ENCODE peak calls at places on chromosomes 6 and 20, in seven cellular contexts. L, J, S, I, Y, O and C are unnamed samples.

GRCh38 chr6:1781152-1781848 is 171.6 kb downstream of the FOXC1 start:
- DNase-seq in L (no peak), J (no peak), S (no peak), I (no peak), Y (peak), O (no peak), C (no peak)

GRCh38 chr20:61949363-61949713 is 116.3 kb downstream of the TAF4 start:
- DNase-seq in L (no peak), J (peak), S (no peak), I (no peak), Y (no peak), O (no peak), C (no peak)

GRCh38 chr6:11378639-11379038 is 146.2 kb upstream of the NEDD9 start:
- DNase-seq in L (no peak), J (no peak), S (no peak), I (no peak), Y (no peak), O (no peak), C (no peak)

GRCh38 chr6:134299236-134299635 is 18.7 kb downstream of the SGK1 start:
- DNase-seq in L (no peak), J (no peak), S (no peak), I (peak), Y (no peak), O (no peak), C (no peak)

GRCh38 chr6:94894300-94894699 is 683.0 kb upstream of the MANEA start:
- DNase-seq in L (no peak), J (no peak), S (no peak), I (no peak), Y (no peak), O (no peak), C (no peak)

GRCh38 chr20:7571521-7572065 is 368.7 kb downstream of the HAO1 start:
- DNase-seq in L (no peak), J (no peak), S (no peak), I (no peak), Y (no peak), O (no peak), C (no peak)

GRCh38 chr20:49713779-49714712 is at the start of gene B4GALT5:
- DNase-seq in L (peak), J (peak), S (peak), I (peak), Y (peak), O (peak), C (peak)

GRCh38 chr6:109877028-109877726 is 100.9 kb upstream of the GPR6 start:
- DNase-seq in L (no peak), J (no peak), S (no peak), I (no peak), Y (no peak), O (no peak), C (no peak)

GRCh38 chr20:16539280-16539679 is 34.0 kb downstream of the KIF16B start:
- DNase-seq in L (no peak), J (no peak), S (no peak), I (no peak), Y (no peak), O (no peak), C (no peak)

GRCh38 chr6:69027861-69028260 is 392.8 kb downstream of the ADGRB3 start:
- DNase-seq in L (no peak), J (no peak), S (no peak), I (no peak), Y (no peak), O (no peak), C (no peak)

GRCh38 chr20:10848810-10849370 is 175.1 kb upstream of the JAG1 start:
- DNase-seq in L (peak), J (peak), S (no peak), I (no peak), Y (peak), O (peak), C (peak)

GRCh38 chr6:131061041-131061770 is 1.8 kb downstream of the EPB41L2 start:
- DNase-seq in L (no peak), J (no peak), S (no peak), I (no peak), Y (no peak), O (peak), C (no peak)

GRCh38 chr6:116482780-116483179 is 21.6 kb downstream of the CALHM6 start:
- DNase-seq in L (no peak), J (no peak), S (no peak), I (no peak), Y (no peak), O (no peak), C (no peak)

GRCh38 chr6:21946298-21946783 is 350.5 kb downstream of the PRL start:
- DNase-seq in L (no peak), J (no peak), S (no peak), I (no peak), Y (no peak), O (peak), C (no peak)

GRCh38 chr6:35686441-35686840 is 2.3 kb downstream of the FKBP5 start:
- DNase-seq in L (no peak), J (no peak), S (no peak), I (no peak), Y (no peak), O (no peak), C (no peak)

GRCh38 chr6:169224716-169225115 is 28.9 kb downstream of the THBS2 start:
- DNase-seq in L (no peak), J (no peak), S (no peak), I (no peak), Y (no peak), O (no peak), C (no peak)

GRCh38 chr20:19212524-19213502 is at the start of gene SLC24A3:
- DNase-seq in L (peak), J (peak), S (peak), I (peak), Y (no peak), O (peak), C (no peak)

GRCh38 chr6:85363870-85364269 is 86.0 kb upstream of the NT5E start:
- DNase-seq in L (no peak), J (no peak), S (no peak), I (no peak), Y (no peak), O (no peak), C (no peak)

GRCh38 chr20:33373735-33374605 is 27.3 kb downstream of the CDK5RAP1 start:
- DNase-seq in L (peak), J (no peak), S (no peak), I (no peak), Y (no peak), O (no peak), C (no peak)

GRCh38 chr6:150969901-150970300 is 104.4 kb downstream of the MTHFD1L start:
- DNase-seq in L (no peak), J (no peak), S (no peak), I (no peak), Y (no peak), O (no peak), C (no peak)

GRCh38 chr6:152948150-152948768 is 34.6 kb downstream of the FBXO5 start:
- DNase-seq in L (peak), J (no peak), S (no peak), I (no peak), Y (peak), O (peak), C (no peak)

GRCh38 chr6:118667988-118668387 is 16.6 kb upstream of the CEP85L start:
- DNase-seq in L (no peak), J (no peak), S (no peak), I (no peak), Y (no peak), O (no peak), C (no peak)

GRCh38 chr6:88855521-88856152 is 107.8 kb downstream of the RNGTT start:
- DNase-seq in L (no peak), J (no peak), S (no peak), I (no peak), Y (no peak), O (no peak), C (no peak)

GRCh38 chr6:168155193-168155592 is 76.2 kb upstream of the FRMD1 start:
- DNase-seq in L (peak), J (no peak), S (no peak), I (no peak), Y (no peak), O (no peak), C (no peak)

GRCh38 chr6:4776967-4777925 is 1.0 kb downstream of the CDYL start:
- DNase-seq in L (no peak), J (no peak), S (peak), I (no peak), Y (no peak), O (peak), C (peak)
- TF ChIP-seq POLR2A in L (no peak), J (no peak), S (no peak), I (no peak), Y (no peak), O (no peak), C (no peak)

GRCh38 chr6:81752084-81752968 is at the start of gene TENT5A:
- DNase-seq in L (peak), J (peak), S (peak), I (peak), Y (peak), O (peak), C (peak)
- TF ChIP-seq POLR2A in L (peak), J (peak), S (no peak), I (no peak), Y (peak), O (peak), C (peak)

GRCh38 chr6:32665621-32666140 is 776 bp downstream of the HLA-DQB1 start:
- DNase-seq in L (no peak), J (no peak), S (no peak), I (no peak), Y (no peak), O (no peak), C (no peak)

GRCh38 chr6:32664827-32665362 is 1.6 kb downstream of the HLA-DQB1 start:
- DNase-seq in L (no peak), J (peak), S (no peak), I (peak), Y (no peak), O (no peak), C (peak)

GRCh38 chr6:32664354-32664753 is 2.1 kb downstream of the HLA-DQB1 start:
- DNase-seq in L (no peak), J (no peak), S (no peak), I (no peak), Y (no peak), O (no peak), C (no peak)

GRCh38 chr6:32668226-32668747 is 1.8 kb upstream of the HLA-DQB1 start:
- DNase-seq in L (no peak), J (peak), S (peak), I (peak), Y (peak), O (no peak), C (no peak)

DNA sequence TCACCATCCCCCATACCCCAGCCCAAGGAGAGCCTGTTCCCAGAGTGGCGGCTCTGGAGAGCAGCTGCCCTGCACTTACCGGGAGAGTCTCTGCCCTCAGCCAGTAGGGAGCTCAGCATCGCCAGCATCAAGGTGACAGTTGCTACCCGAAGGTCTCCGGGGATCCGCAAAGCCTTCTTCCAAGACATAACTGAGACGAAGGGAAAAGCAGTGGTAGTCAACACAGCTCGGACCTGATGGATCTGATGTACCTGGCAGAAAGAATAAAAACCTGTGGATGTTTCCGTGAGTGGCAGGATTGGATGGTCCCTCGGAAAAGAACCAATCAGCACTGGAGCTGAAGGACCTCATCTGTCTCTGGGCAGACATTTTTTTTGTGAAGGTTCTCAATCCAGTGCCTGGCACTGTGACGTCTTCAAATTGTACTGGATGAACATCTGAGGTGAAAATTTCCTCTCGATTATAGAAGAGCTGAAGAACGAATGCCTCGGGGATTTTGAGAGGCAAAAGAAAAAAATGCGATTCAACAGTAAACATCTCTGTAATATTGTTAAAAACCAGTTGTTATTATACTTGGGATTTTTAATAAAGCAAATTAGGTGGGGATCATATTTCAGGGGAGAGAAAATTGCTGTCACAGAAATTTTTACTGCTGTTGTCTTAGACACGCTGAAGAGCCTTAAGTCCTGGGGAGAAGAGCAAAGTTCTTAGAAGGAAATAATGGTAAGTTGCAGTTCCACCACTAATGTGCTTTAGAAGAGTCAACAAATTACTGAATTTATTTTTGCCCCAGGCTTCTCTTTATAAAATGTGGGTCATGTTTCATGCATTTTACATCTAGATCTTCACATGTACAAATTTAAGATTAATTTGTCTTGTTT is at the start of gene HLA-DQB1:
- DNase-seq in L (peak), J (peak), S (peak), I (no peak), Y (peak), O (peak), C (no peak)
- TF ChIP-seq POLR2A in L (no peak), J (no peak), S (peak), I (no peak), Y (no peak), O (no peak), C (no peak)

GRCh38 chr6:90477366-90477765 is 109.5 kb downstream of the MAP3K7 start:
- DNase-seq in L (no peak), J (no peak), S (no peak), I (no peak), Y (no peak), O (no peak), C (no peak)

GRCh38 chr6:90483116-90483839 is 103.6 kb downstream of the MAP3K7 start:
- DNase-seq in L (no peak), J (no peak), S (no peak), I (no peak), Y (no peak), O (no peak), C (no peak)

GRCh38 chr6:90479603-90479926 is 107.3 kb downstream of the MAP3K7 start:
- DNase-seq in L (no peak), J (no peak), S (no peak), I (no peak), Y (no peak), O (no peak), C (no peak)

GRCh38 chr6:90478278-90478677 is 108.6 kb downstream of the MAP3K7 start:
- DNase-seq in L (no peak), J (no peak), S (no peak), I (no peak), Y (no peak), O (no peak), C (no peak)

GRCh38 chr6:90478789-90479602 is 107.9 kb downstream of the MAP3K7 start:
- DNase-seq in L (peak), J (peak), S (no peak), I (peak), Y (peak), O (peak), C (peak)
- TF ChIP-seq POLR2A in L (no peak), J (no peak), S (no peak), I (no peak), Y (no peak), O (no peak), C (no peak)

DNA sequence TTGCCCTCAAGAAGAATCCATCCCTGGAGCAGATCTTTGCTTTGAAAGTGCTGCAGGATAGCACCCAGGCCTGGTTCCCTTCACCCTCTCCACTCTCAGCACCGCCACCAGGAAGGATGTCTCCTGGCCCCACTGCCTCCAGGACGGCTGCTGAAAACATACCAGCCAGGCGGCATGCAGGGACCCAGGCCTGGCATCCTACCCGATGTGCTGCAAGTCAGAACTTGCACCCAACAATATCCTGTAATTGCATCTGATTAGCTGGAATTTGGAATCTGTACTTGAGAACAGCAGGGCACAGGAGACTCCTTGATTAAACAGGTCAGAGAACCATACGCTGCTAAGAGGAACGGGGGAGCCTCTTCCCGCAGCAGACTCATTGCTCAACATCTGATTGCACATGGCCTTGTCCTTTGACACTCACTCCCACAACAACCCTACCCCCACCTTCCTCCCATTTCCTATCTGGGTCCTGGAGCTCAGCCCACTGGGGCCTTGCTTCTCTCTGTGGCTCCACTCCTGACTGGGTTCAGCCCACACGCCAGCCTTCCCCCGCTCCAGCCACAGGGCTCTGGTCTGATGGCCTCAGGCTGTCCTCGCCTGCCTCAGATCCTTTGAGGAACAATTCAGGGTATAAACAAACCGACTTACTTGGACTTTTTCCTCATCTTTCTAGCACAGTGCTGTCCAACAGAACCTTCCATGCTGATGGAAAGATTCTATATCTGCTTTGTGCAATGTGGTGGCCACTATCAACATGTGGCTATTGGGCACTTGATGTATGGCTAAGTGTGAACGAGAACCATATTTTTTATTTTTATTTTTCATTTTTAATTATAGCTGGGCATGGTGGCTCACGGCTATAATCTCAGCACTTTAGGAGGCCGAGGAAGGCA is 78.0 kb downstream of the FGD2 start:
- DNase-seq in L (no peak), J (peak), S (no peak), I (peak), Y (no peak), O (peak), C (peak)
- TF ChIP-seq POLR2A in L (no peak), J (no peak), S (no peak), I (no peak), Y (no peak), O (no peak), C (peak)

DNA sequence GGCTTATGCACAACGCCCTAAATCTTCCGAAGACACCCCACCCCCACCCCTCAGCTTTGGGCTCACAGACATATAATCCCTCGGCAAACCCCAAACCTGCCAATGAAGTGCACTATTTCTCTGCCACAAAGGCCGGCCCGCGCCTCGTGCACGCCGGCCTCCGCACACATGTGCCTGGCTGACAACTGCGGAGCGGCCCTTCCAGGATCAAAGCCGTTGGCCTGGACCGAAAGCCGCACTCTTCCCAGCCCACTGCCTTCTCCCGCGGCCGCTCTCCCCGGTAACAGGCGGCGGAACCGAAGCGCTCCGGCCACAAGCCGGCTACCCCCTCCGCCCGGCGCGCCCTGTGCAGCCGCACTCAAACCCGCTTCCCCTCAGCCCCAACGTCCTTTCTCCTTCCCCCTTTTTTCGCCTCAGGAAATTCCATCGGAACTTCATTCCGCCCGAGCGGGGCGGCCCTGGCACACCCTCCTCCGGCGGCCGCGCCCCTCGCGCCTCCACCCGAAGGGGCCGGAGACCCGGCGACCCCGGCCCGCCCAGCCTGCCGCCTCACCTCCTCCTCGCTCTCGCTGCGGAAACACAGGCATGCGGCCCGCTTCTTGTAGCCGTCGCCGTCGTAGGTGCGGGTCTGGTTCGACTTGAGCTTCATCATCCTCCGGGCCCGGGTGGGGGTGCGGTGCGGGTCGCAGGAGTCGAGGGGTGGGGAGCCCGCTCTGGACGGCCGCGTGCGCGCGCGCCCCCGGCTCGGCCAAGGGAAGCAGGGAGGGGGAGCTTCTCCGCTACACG is 565 bp downstream of the NUDT3 start:
- DNase-seq in L (peak), J (peak), S (peak), I (peak), Y (no peak), O (peak), C (peak)
- TF ChIP-seq POLR2A in L (peak), J (no peak), S (peak), I (no peak), Y (no peak), O (peak), C (no peak)